ENCODE peak calls at places on chromosomes 11 and 22, in ten cellular contexts. X is HFFc6; K is LoVo; J is iPS-NIHi11; W is caudate nucleus; N is stimulated activated CD4-positive, alpha-beta T cell treated with anti-CD3 and anti-CD28 coated beads, Interleukin-15, amount 100 ng/mL, for 1 hour; Y is DMS153; B is gastrocnemius medialis; C is Panc1; M is posterior cingulate gyrus. G is an unnamed sample.

GRCh38 chr22:36376265-36376664 is 11.5 kb downstream of the MYH9 start:
- DNase-seq in X (no peak), K (no peak), J (no peak), W (no peak), N (no peak), Y (no peak), B (no peak), C (no peak), M (no peak), G (no peak)

GRCh38 chr22:47172771-47173534 is 410.5 kb downstream of the TBC1D22A start:
- DNase-seq in X (no peak), K (no peak), J (no peak), W (no peak), N (no peak), Y (no peak), B (no peak), C (no peak), M (peak), G (no peak)

GRCh38 chr22:29167032-29167911 is 38.4 kb upstream of the EMID1 start:
- DNase-seq in X (no peak), K (no peak), J (peak), W (no peak), N (no peak), Y (no peak), B (no peak), C (no peak), M (peak), G (no peak)

GRCh38 chr11:117868815-117869642 is 7.4 kb downstream of the FXYD6 start:
- DNase-seq in X (no peak), K (no peak), J (no peak), W (no peak), N (no peak), Y (peak), B (no peak), C (no peak), M (no peak), G (no peak)

GRCh38 chr11:87374206-87374793 is 336.6 kb downstream of the TMEM135 start:
- DNase-seq in X (no peak), K (peak), J (no peak), W (no peak), N (no peak), Y (no peak), B (no peak), C (no peak), M (no peak), G (no peak)

GRCh38 chr22:31586137-31586920 is 75.7 kb downstream of the PISD start:
- DNase-seq in X (peak), K (no peak), J (no peak), W (no peak), N (no peak), Y (no peak), B (peak), C (no peak), M (no peak), G (no peak)

GRCh38 chr11:20931029-20931428 is 261.6 kb downstream of the NELL1 start:
- DNase-seq in X (no peak), K (no peak), J (no peak), W (no peak), N (no peak), Y (no peak), B (no peak), C (no peak), M (no peak), G (no peak)

GRCh38 chr11:110131386-110132123 is 38.4 kb downstream of the ZC3H12C start:
- DNase-seq in X (no peak), K (no peak), J (no peak), W (no peak), N (no peak), Y (peak), B (no peak), C (no peak), M (no peak), G (no peak)

GRCh38 chr11:93072236-93072635 is 102.8 kb downstream of the MTNR1B start:
- DNase-seq in X (no peak), K (no peak), J (peak), W (no peak), N (no peak), Y (no peak), B (no peak), C (no peak), M (no peak), G (no peak)

G was measured in activated CD4-positive, CD25-positive, alpha-beta regulatory T cell.